ENCODE peak calls at places on chromosome 14, in seven cellular contexts. One of them, this sample, is unnamed.

GRCh38 chr14:30908826-30909225 is 34.5 kb downstream of the COCH start:
- DNase-seq in B cell: no peak
- DNase-seq in IMR-90: no peak
- DNase-seq in neural crest cell: no peak
- DNase-seq in testis: no peak
- DNase-seq in glutamatergic neuron: no peak
- DNase-seq in HFFc6: no peak
- DNase-seq in this sample: no peak

GRCh38 chr14:84825481-84825880 is 704.5 kb upstream of the FLRT2 start:
- DNase-seq in B cell: no peak
- DNase-seq in IMR-90: peak
- DNase-seq in neural crest cell: no peak
- DNase-seq in testis: no peak
- DNase-seq in glutamatergic neuron: no peak
- DNase-seq in HFFc6: no peak
- DNase-seq in this sample: no peak

GRCh38 chr14:64704145-64704742 is at the start of gene PLEKHG3:
- DNase-seq in B cell: peak
- DNase-seq in IMR-90: peak
- DNase-seq in neural crest cell: peak
- DNase-seq in testis: peak
- DNase-seq in glutamatergic neuron: peak
- DNase-seq in HFFc6: peak
- DNase-seq in this sample: peak

GRCh38 chr14:54881761-54882401 is 20.7 kb downstream of the GCH1 start:
- DNase-seq in B cell: peak
- DNase-seq in IMR-90: peak
- DNase-seq in neural crest cell: no peak
- DNase-seq in testis: no peak
- DNase-seq in glutamatergic neuron: no peak
- DNase-seq in HFFc6: no peak
- DNase-seq in this sample: peak

GRCh38 chr14:38208825-38209562 is 1.3 kb downstream of the SSTR1 start:
- DNase-seq in B cell: no peak
- DNase-seq in IMR-90: peak
- DNase-seq in neural crest cell: no peak
- DNase-seq in testis: no peak
- DNase-seq in glutamatergic neuron: peak
- DNase-seq in HFFc6: peak
- DNase-seq in this sample: no peak

GRCh38 chr14:69543341-69544249 is 31.1 kb downstream of the CCDC177 start:
- DNase-seq in B cell: no peak
- DNase-seq in IMR-90: peak
- DNase-seq in neural crest cell: peak
- DNase-seq in testis: peak
- DNase-seq in glutamatergic neuron: peak
- DNase-seq in HFFc6: peak
- DNase-seq in this sample: no peak

GRCh38 chr14:31964490-31964889 is 112.6 kb upstream of the ARHGAP5 start:
- DNase-seq in B cell: no peak
- DNase-seq in IMR-90: no peak
- DNase-seq in neural crest cell: no peak
- DNase-seq in testis: no peak
- DNase-seq in glutamatergic neuron: no peak
- DNase-seq in HFFc6: no peak
- DNase-seq in this sample: no peak

GRCh38 chr14:26939756-26940155 is 341.9 kb upstream of the NOVA1 start:
- DNase-seq in B cell: no peak
- DNase-seq in IMR-90: no peak
- DNase-seq in neural crest cell: no peak
- DNase-seq in testis: no peak
- DNase-seq in glutamatergic neuron: no peak
- DNase-seq in HFFc6: no peak
- DNase-seq in this sample: no peak

GRCh38 chr14:103066399-103066798 is 9.1 kb upstream of the CDC42BPB start:
- DNase-seq in B cell: no peak
- DNase-seq in IMR-90: no peak
- DNase-seq in neural crest cell: no peak
- DNase-seq in testis: no peak
- DNase-seq in glutamatergic neuron: no peak
- DNase-seq in HFFc6: no peak
- DNase-seq in this sample: no peak

GRCh38 chr14:53999061-53999488 is 42.5 kb upstream of the BMP4 start:
- DNase-seq in B cell: no peak
- DNase-seq in IMR-90: peak
- DNase-seq in neural crest cell: no peak
- DNase-seq in testis: no peak
- DNase-seq in glutamatergic neuron: no peak
- DNase-seq in HFFc6: peak
- DNase-seq in this sample: no peak

GRCh38 chr14:36363704-36364103 is 43.3 kb upstream of the MBIP start:
- DNase-seq in B cell: no peak
- DNase-seq in IMR-90: no peak
- DNase-seq in neural crest cell: no peak
- DNase-seq in testis: no peak
- DNase-seq in glutamatergic neuron: no peak
- DNase-seq in HFFc6: no peak
- DNase-seq in this sample: no peak

GRCh38 chr14:93201155-93201704 is 5.6 kb downstream of the GON7 start:
- DNase-seq in B cell: no peak
- DNase-seq in IMR-90: no peak
- DNase-seq in neural crest cell: no peak
- DNase-seq in testis: no peak
- DNase-seq in glutamatergic neuron: no peak
- DNase-seq in HFFc6: no peak
- DNase-seq in this sample: no peak

GRCh38 chr14:103548463-103549351 is 13.8 kb downstream of the BAG5 start:
- DNase-seq in B cell: peak
- DNase-seq in IMR-90: no peak
- DNase-seq in neural crest cell: no peak
- DNase-seq in testis: no peak
- DNase-seq in glutamatergic neuron: no peak
- DNase-seq in HFFc6: no peak
- DNase-seq in this sample: no peak

GRCh38 chr14:69632154-69632553 is 20.8 kb downstream of the SUSD6 start:
- DNase-seq in B cell: no peak
- DNase-seq in IMR-90: no peak
- DNase-seq in neural crest cell: no peak
- DNase-seq in testis: no peak
- DNase-seq in glutamatergic neuron: no peak
- DNase-seq in HFFc6: no peak
- DNase-seq in this sample: no peak

GRCh38 chr14:78005325-78005724 is 164.8 kb upstream of the NRXN3 start:
- DNase-seq in B cell: no peak
- DNase-seq in IMR-90: no peak
- DNase-seq in neural crest cell: no peak
- DNase-seq in testis: no peak
- DNase-seq in glutamatergic neuron: no peak
- DNase-seq in HFFc6: peak
- DNase-seq in this sample: peak

GRCh38 chr14:92407395-92407794 is 84.4 kb downstream of the SLC24A4 start:
- DNase-seq in B cell: no peak
- DNase-seq in IMR-90: no peak
- DNase-seq in neural crest cell: no peak
- DNase-seq in testis: no peak
- DNase-seq in glutamatergic neuron: no peak
- DNase-seq in HFFc6: no peak
- DNase-seq in this sample: no peak

GRCh38 chr14:32121948-32122347 is 44.8 kb downstream of the ARHGAP5 start:
- DNase-seq in B cell: no peak
- DNase-seq in IMR-90: peak
- DNase-seq in neural crest cell: no peak
- DNase-seq in testis: no peak
- DNase-seq in glutamatergic neuron: no peak
- DNase-seq in HFFc6: peak
- DNase-seq in this sample: no peak

GRCh38 chr14:55752580-55753365 is 172.8 kb downstream of the KTN1 start:
- DNase-seq in B cell: no peak
- DNase-seq in IMR-90: peak
- DNase-seq in neural crest cell: no peak
- DNase-seq in testis: no peak
- DNase-seq in glutamatergic neuron: no peak
- DNase-seq in HFFc6: peak
- DNase-seq in this sample: no peak

GRCh38 chr14:37246427-37246829 is 48.7 kb downstream of the MIPOL1 start:
- DNase-seq in B cell: no peak
- DNase-seq in IMR-90: peak
- DNase-seq in neural crest cell: no peak
- DNase-seq in testis: no peak
- DNase-seq in glutamatergic neuron: no peak
- DNase-seq in HFFc6: peak
- DNase-seq in this sample: peak

GRCh38 chr14:94345344-94346072 is 22.4 kb upstream of the SERPINA6 start:
- DNase-seq in B cell: no peak
- DNase-seq in IMR-90: peak
- DNase-seq in neural crest cell: no peak
- DNase-seq in testis: no peak
- DNase-seq in glutamatergic neuron: no peak
- DNase-seq in HFFc6: peak
- DNase-seq in this sample: no peak

GRCh38 chr14:60482743-60483142 is 3.1 kb downstream of the C14orf39 start:
- DNase-seq in B cell: no peak
- DNase-seq in IMR-90: peak
- DNase-seq in neural crest cell: no peak
- DNase-seq in testis: no peak
- DNase-seq in glutamatergic neuron: no peak
- DNase-seq in HFFc6: no peak
- DNase-seq in this sample: no peak

GRCh38 chr14:104576607-104577332 is 2.8 kb upstream of the C14orf180 start:
- DNase-seq in B cell: no peak
- DNase-seq in IMR-90: no peak
- DNase-seq in neural crest cell: no peak
- DNase-seq in testis: no peak
- DNase-seq in glutamatergic neuron: peak
- DNase-seq in HFFc6: no peak
- DNase-seq in this sample: no peak
- TF ChIP-seq CTCF in B cell: no peak
- TF ChIP-seq CTCF in IMR-90: no peak
- TF ChIP-seq CTCF in neural crest cell: no peak
- TF ChIP-seq CTCF in testis: no peak
- TF ChIP-seq CTCF in glutamatergic neuron: no peak
- TF ChIP-seq CTCF in HFFc6: no peak
- TF ChIP-seq CTCF in this sample: no peak

GRCh38 chr14:23040100-23040499 is 1.9 kb upstream of the PSMB11 start:
- DNase-seq in B cell: no peak
- DNase-seq in IMR-90: no peak
- DNase-seq in neural crest cell: no peak
- DNase-seq in testis: no peak
- DNase-seq in glutamatergic neuron: no peak
- DNase-seq in HFFc6: no peak
- DNase-seq in this sample: no peak

GRCh38 chr14:23030936-23031335 is 3.8 kb downstream of the PSMB5 start:
- DNase-seq in B cell: no peak
- DNase-seq in IMR-90: peak
- DNase-seq in neural crest cell: no peak
- DNase-seq in testis: no peak
- DNase-seq in glutamatergic neuron: no peak
- DNase-seq in HFFc6: no peak
- DNase-seq in this sample: no peak

GRCh38 chr14:23034498-23035302 is at the start of gene PSMB5:
- DNase-seq in B cell: peak
- DNase-seq in IMR-90: peak
- DNase-seq in neural crest cell: peak
- DNase-seq in testis: peak
- DNase-seq in glutamatergic neuron: peak
- DNase-seq in HFFc6: peak
- DNase-seq in this sample: peak

GRCh38 chr14:23033801-23034497 is 751 bp downstream of the PSMB5 start:
- DNase-seq in B cell: no peak
- DNase-seq in IMR-90: no peak
- DNase-seq in neural crest cell: no peak
- DNase-seq in testis: no peak
- DNase-seq in glutamatergic neuron: no peak
- DNase-seq in HFFc6: no peak
- DNase-seq in this sample: no peak

GRCh38 chr14:23035303-23036164 is 834 bp upstream of the PSMB5 start:
- DNase-seq in B cell: no peak
- DNase-seq in IMR-90: no peak
- DNase-seq in neural crest cell: no peak
- DNase-seq in testis: no peak
- DNase-seq in glutamatergic neuron: no peak
- DNase-seq in HFFc6: no peak
- DNase-seq in this sample: no peak
- TF ChIP-seq CTCF in B cell: no peak
- TF ChIP-seq CTCF in IMR-90: no peak
- TF ChIP-seq CTCF in neural crest cell: no peak
- TF ChIP-seq CTCF in testis: no peak
- TF ChIP-seq CTCF in glutamatergic neuron: no peak
- TF ChIP-seq CTCF in HFFc6: no peak
- TF ChIP-seq CTCF in this sample: no peak

GRCh38 chr14:101132588-101132987 is 229.1 kb upstream of the RTL1 start:
- DNase-seq in B cell: no peak
- DNase-seq in IMR-90: no peak
- DNase-seq in neural crest cell: no peak
- DNase-seq in testis: no peak
- DNase-seq in glutamatergic neuron: no peak
- DNase-seq in HFFc6: no peak
- DNase-seq in this sample: no peak
- TF ChIP-seq CTCF in B cell: no peak
- TF ChIP-seq CTCF in IMR-90: no peak
- TF ChIP-seq CTCF in neural crest cell: no peak
- TF ChIP-seq CTCF in testis: no peak
- TF ChIP-seq CTCF in glutamatergic neuron: no peak
- TF ChIP-seq CTCF in HFFc6: no peak
- TF ChIP-seq CTCF in this sample: no peak

GRCh38 chr14:81301371-81301770 is 80.6 kb upstream of the GTF2A1 start:
- DNase-seq in B cell: no peak
- DNase-seq in IMR-90: no peak
- DNase-seq in neural crest cell: no peak
- DNase-seq in testis: no peak
- DNase-seq in glutamatergic neuron: no peak
- DNase-seq in HFFc6: no peak
- DNase-seq in this sample: no peak

GRCh38 chr14:81303258-81303935 is 82.6 kb upstream of the GTF2A1 start:
- DNase-seq in B cell: no peak
- DNase-seq in IMR-90: no peak
- DNase-seq in neural crest cell: no peak
- DNase-seq in testis: no peak
- DNase-seq in glutamatergic neuron: no peak
- DNase-seq in HFFc6: no peak
- DNase-seq in this sample: peak

GRCh38 chr14:81305743-81306142 is 85.0 kb upstream of the GTF2A1 start:
- DNase-seq in B cell: no peak
- DNase-seq in IMR-90: no peak
- DNase-seq in neural crest cell: no peak
- DNase-seq in testis: no peak
- DNase-seq in glutamatergic neuron: no peak
- DNase-seq in HFFc6: no peak
- DNase-seq in this sample: no peak

GRCh38 chr14:81301813-81302212 is 81.1 kb upstream of the GTF2A1 start:
- DNase-seq in B cell: no peak
- DNase-seq in IMR-90: no peak
- DNase-seq in neural crest cell: no peak
- DNase-seq in testis: no peak
- DNase-seq in glutamatergic neuron: no peak
- DNase-seq in HFFc6: no peak
- DNase-seq in this sample: no peak

DNA sequence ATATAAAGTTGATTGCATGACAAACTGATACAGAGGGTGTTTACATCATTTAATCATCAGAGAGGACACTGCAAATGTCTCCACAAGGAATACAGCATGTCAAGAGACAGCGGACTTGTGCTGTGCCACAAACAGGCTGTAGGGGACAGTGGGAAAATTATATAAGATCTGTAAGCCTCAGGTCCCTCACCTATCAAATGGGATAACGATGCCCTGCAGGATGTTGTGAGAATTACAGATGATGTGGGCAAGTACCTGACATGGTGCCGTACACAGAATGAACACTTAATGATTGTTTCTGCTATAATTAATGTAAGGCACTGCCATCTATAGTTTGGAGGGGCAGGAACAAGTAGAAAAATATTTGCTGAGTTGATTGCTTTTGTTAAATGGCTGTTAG is 81.9 kb upstream of the GTF2A1 start:
- DNase-seq in B cell: no peak
- DNase-seq in IMR-90: no peak
- DNase-seq in neural crest cell: no peak
- DNase-seq in testis: no peak
- DNase-seq in glutamatergic neuron: no peak
- DNase-seq in HFFc6: no peak
- DNase-seq in this sample: no peak
- TF ChIP-seq CTCF in B cell: no peak
- TF ChIP-seq CTCF in IMR-90: no peak
- TF ChIP-seq CTCF in neural crest cell: peak
- TF ChIP-seq CTCF in testis: no peak
- TF ChIP-seq CTCF in glutamatergic neuron: peak
- TF ChIP-seq CTCF in HFFc6: no peak
- TF ChIP-seq CTCF in this sample: no peak